ENCODE peak calls at places on chromosomes 7 and 10, in nine cellular contexts. W is LHCN-M2; G is GM04504; X is lung; H is naive thymus-derived CD8-positive, alpha-beta T cell; B is effector memory CD8-positive, alpha-beta T cell; D is stimulated activated CD8-positive, alpha-beta memory T cell treated with anti-CD3 and anti-CD28 coated beads, Interleukin-4, amount 100 ng/mL, for 1 hour; E is NCI-H1092 treated with DMSO at 0.1 percent for 48 hours; U is nucleus accumbens. Y is an unnamed sample.

GRCh38 chr7:75072978-75073282 is 672 bp downstream of the RCC1L start:
- DNase-seq in W (no peak), G (no peak), X (no peak), H (no peak), B (no peak), D (no peak), E (no peak), U (no peak), Y (no peak)

GRCh38 chr7:88566174-88566729 is 193.2 kb upstream of the ZNF804B start:
- DNase-seq in W (no peak), G (no peak), X (no peak), H (no peak), B (no peak), D (no peak), E (no peak), U (no peak), Y (no peak)

GRCh38 chr7:18829518-18830252 is 287.8 kb downstream of the TWIST1 start:
- DNase-seq in W (peak; percentile 80), G (peak; percentile 65), X (no peak), H (no peak), B (no peak), D (no peak), E (no peak), U (no peak), Y (no peak)

GRCh38 chr7:45681596-45682357 is 107.6 kb downstream of the ADCY1 start:
- DNase-seq in W (no peak), G (no peak), X (peak; percentile 27), H (peak; percentile 13), B (no peak), D (no peak), E (no peak), U (no peak), Y (no peak)

GRCh38 chr7:155396661-155397060 is 61.3 kb upstream of the EN2 start:
- DNase-seq in W (no peak), G (no peak), X (no peak), H (no peak), B (no peak), D (no peak), E (no peak), U (no peak), Y (no peak)

GRCh38 chr10:52951819-52952218 is 179.2 kb upstream of the MBL2 start:
- DNase-seq in W (peak; percentile 1), G (no peak), X (peak; percentile 39), H (no peak), B (no peak), D (no peak), E (no peak), U (peak; percentile 7), Y (no peak)

GRCh38 chr10:132539431-132539839 is 1.8 kb downstream of the INPP5A start:
- DNase-seq in W (no peak), G (no peak), X (no peak), H (peak; percentile 78), B (no peak), D (no peak), E (peak; percentile 1), U (peak; percentile 33), Y (peak; percentile 49)

GRCh38 chr10:43892062-43892765 is 243.5 kb upstream of the ZNF32 start:
- DNase-seq in W (peak; percentile 62), G (no peak), X (no peak), H (no peak), B (no peak), D (no peak), E (no peak), U (no peak), Y (no peak)

GRCh38 chr10:72075184-72076115 is 12.9 kb downstream of the SPOCK2 start:
- DNase-seq in W (no peak), G (no peak), X (no peak), H (no peak), B (no peak), D (no peak), E (no peak), U (no peak), Y (no peak)

GRCh38 chr7:148575640-148576411 is 14.7 kb upstream of the C7orf33 start:
- DNase-seq in W (peak; percentile 65), G (peak; percentile 24), X (peak; percentile 64), H (peak; percentile 79), B (peak; percentile 64), D (peak; percentile 57), E (peak; percentile 68), U (peak; percentile 45), Y (peak; percentile 77)

GRCh38 chr10:66844176-66844947 is 81.5 kb upstream of the LRRTM3 start:
- DNase-seq in W (peak; percentile 30), G (no peak), X (no peak), H (no peak), B (no peak), D (no peak), E (no peak), U (no peak), Y (no peak)

GRCh38 chr7:73977626-73978618 is 50.1 kb upstream of the ELN start:
- DNase-seq in W (no peak), G (no peak), X (no peak), H (peak; percentile 44), B (no peak), D (no peak), E (no peak), U (no peak), Y (no peak)

GRCh38 chr10:104433611-104434010 is 80.0 kb downstream of the CFAP58 start:
- DNase-seq in W (peak; percentile 27), G (no peak), X (no peak), H (no peak), B (no peak), D (no peak), E (no peak), U (no peak), Y (no peak)

GRCh38 chr7:29988391-29989256 is 977 bp downstream of the SCRN1 start:
- DNase-seq in W (peak; percentile 75), G (peak; percentile 11), X (peak; percentile 60), H (peak; percentile 67), B (peak; percentile 25), D (no peak), E (peak; percentile 69), U (peak; percentile 55), Y (peak; percentile 45)

GRCh38 chr7:15291707-15292106 is 270.1 kb downstream of the AGMO start:
- DNase-seq in W (no peak), G (no peak), X (no peak), H (no peak), B (no peak), D (no peak), E (peak; percentile 84), U (no peak), Y (no peak)

GRCh38 chr7:13144622-13145021 is 457.2 kb downstream of the ARL4A start:
- DNase-seq in W (peak; percentile 97), G (no peak), X (no peak), H (no peak), B (no peak), D (no peak), E (no peak), U (no peak), Y (no peak)

GRCh38 chr7:64037095-64037494 is 8.1 kb upstream of the ZNF727 start:
- DNase-seq in W (no peak), G (no peak), X (no peak), H (no peak), B (no peak), D (no peak), E (no peak), U (no peak), Y (no peak)

Y was measured in activated T-cell treated with anti-CD3 and anti-CD28 coated beads, Interleukin-2, amount 50 U/mL, for 1 hour.